ENCODE peak calls at places on chromosome 2, in eight cellular contexts. A, B, X, Z, T, H, U and R are unnamed samples.

GRCh38 chr2:225041210-225041870 is 928 bp downstream of the DOCK10 start:
- DNase-seq in U (no peak), H (peak), Z (peak), B (peak), T (peak), X (peak), A (peak), R (peak)

GRCh38 chr2:186575302-186575701 is 14.6 kb upstream of the ITGAV start:
- DNase-seq in Z (peak), B (no peak), T (peak), U (peak), H (no peak), X (peak), A (peak), R (peak)

GRCh38 chr2:104385743-104386142 is 468.2 kb upstream of the POU3F3 start:
- DNase-seq in H (no peak), T (peak), A (no peak), X (no peak), B (no peak), Z (no peak), U (no peak), R (no peak)

GRCh38 chr2:102442967-102443828 is 20.2 kb downstream of the IL18RAP start:
- DNase-seq in A (peak), U (no peak), H (peak), B (no peak), X (peak), T (peak), Z (peak), R (peak)

GRCh38 chr2:236743623-236744280 is 174.1 kb downstream of the ACKR3 start:
- DNase-seq in A (peak), X (no peak), T (no peak), B (no peak), H (no peak), Z (peak), U (peak), R (peak)

GRCh38 chr2:33015421-33016142 is 68.8 kb downstream of the LTBP1 start:
- DNase-seq in B (no peak), T (no peak), H (no peak), A (peak), U (peak), X (peak), Z (peak), R (peak)

GRCh38 chr2:40448476-40449079 is 3.3 kb downstream of the SLC8A1 start:
- DNase-seq in H (no peak), U (no peak), T (peak), A (peak), B (no peak), Z (no peak), X (peak), R (peak)

GRCh38 chr2:237494066-237494465 is 7.0 kb downstream of the MLPH start:
- DNase-seq in U (no peak), A (no peak), H (no peak), Z (no peak), B (peak), T (no peak), X (no peak), R (no peak)

GRCh38 chr2:132804045-132804444 is 134.0 kb upstream of the LYPD1 start:
- DNase-seq in Z (peak), A (peak), H (no peak), B (no peak), T (no peak), U (no peak), X (peak), R (peak)

GRCh38 chr2:15614545-15615309 is 23.1 kb downstream of the DDX1 start:
- DNase-seq in X (no peak), B (no peak), T (no peak), H (no peak), Z (no peak), A (no peak), U (no peak), R (peak)

GRCh38 chr2:217360781-217361485 is 501.1 kb upstream of the TNP1 start:
- DNase-seq in B (no peak), A (peak), Z (peak), H (no peak), X (peak), T (no peak), U (peak), R (no peak)

GRCh38 chr2:63842149-63843061 is 709 bp downstream of the UGP2 start:
- DNase-seq in A (peak), B (peak), X (peak), H (no peak), U (no peak), Z (peak), T (peak), R (peak)

GRCh38 chr2:239498981-239499633 is 98.3 kb upstream of the HDAC4 start:
- DNase-seq in X (no peak), B (no peak), A (peak), U (no peak), T (no peak), Z (no peak), H (no peak), R (no peak)

GRCh38 chr2:128236491-128237035 is 82.1 kb downstream of the HS6ST1 start:
- DNase-seq in A (peak), H (no peak), T (no peak), Z (peak), U (peak), B (peak), X (no peak), R (peak)

GRCh38 chr2:68714866-68715265 is 19.7 kb upstream of the ARHGAP25 start:
- DNase-seq in Z (no peak), X (no peak), A (no peak), T (peak), U (no peak), B (peak), H (no peak), R (no peak)

GRCh38 chr2:25684577-25684976 is 11.2 kb upstream of the DTNB start:
- DNase-seq in B (peak), X (no peak), T (no peak), H (no peak), U (no peak), A (no peak), Z (no peak), R (no peak)

GRCh38 chr2:162509288-162509968 is 165.5 kb downstream of the GCA start:
- DNase-seq in B (no peak), U (no peak), T (no peak), Z (no peak), X (no peak), H (no peak), A (peak), R (peak)

GRCh38 chr2:64784168-64785061 is 130.7 kb upstream of the SERTAD2 start:
- DNase-seq in Z (no peak), H (no peak), X (no peak), U (no peak), B (peak), T (no peak), A (no peak), R (peak)

GRCh38 chr2:25285265-25286024 is 56.3 kb downstream of the DNMT3A start:
- DNase-seq in U (no peak), T (no peak), Z (no peak), A (no peak), B (no peak), H (no peak), X (no peak), R (no peak)

GRCh38 chr2:8405334-8405733 is 276.5 kb upstream of the ID2 start:
- DNase-seq in A (no peak), T (no peak), B (no peak), X (no peak), U (no peak), Z (no peak), H (no peak), R (no peak)

GRCh38 chr2:238929242-238930081 is 81.6 kb downstream of the TWIST2 start:
- DNase-seq in Z (peak), T (no peak), X (no peak), H (no peak), U (no peak), B (peak), A (peak), R (peak)

GRCh38 chr2:231410293-231411004 is 14.9 kb downstream of the B3GNT7 start:
- DNase-seq in Z (no peak), U (no peak), H (no peak), T (no peak), B (no peak), X (peak), A (no peak), R (no peak)
- TF ChIP-seq CTCF in Z (peak), U (peak), H (no peak), T (peak), B (no peak), X (no peak), A (peak), R (peak)

GRCh38 chr2:200308421-200309295 is 2.2 kb downstream of the SPATS2L start:
- DNase-seq in A (peak), B (no peak), U (no peak), X (no peak), Z (peak), H (no peak), T (peak), R (peak)
- H3K4me3 ChIP-seq in A (peak), B (no peak), U (peak), X (peak), Z (peak), H (no peak), T (no peak), R (peak)

GRCh38 chr2:231684314-231685223 is 23.8 kb upstream of the PTMA start:
- DNase-seq in Z (no peak), U (no peak), X (no peak), H (no peak), B (peak), A (no peak), T (no peak), R (no peak)

GRCh38 chr2:231683907-231684306 is 24.4 kb upstream of the PTMA start:
- DNase-seq in H (no peak), B (no peak), Z (no peak), U (no peak), T (no peak), X (no peak), A (no peak), R (no peak)

GRCh38 chr2:231686192-231687100 is 21.9 kb upstream of the PTMA start:
- DNase-seq in Z (no peak), B (peak), T (no peak), U (no peak), A (no peak), X (no peak), H (no peak), R (no peak)

GRCh38 chr2:231687133-231687852 is 21.0 kb upstream of the PTMA start:
- DNase-seq in H (peak), A (peak), B (peak), Z (peak), X (peak), U (no peak), T (peak), R (peak)

GRCh38 chr2:231685349-231686191 is 22.8 kb upstream of the PTMA start:
- DNase-seq in Z (no peak), T (no peak), H (no peak), X (no peak), B (peak), A (no peak), U (no peak), R (no peak)
- TF ChIP-seq CTCF in Z (no peak), T (peak), H (no peak), X (peak), B (no peak), A (no peak), U (peak), R (peak)

DNA sequence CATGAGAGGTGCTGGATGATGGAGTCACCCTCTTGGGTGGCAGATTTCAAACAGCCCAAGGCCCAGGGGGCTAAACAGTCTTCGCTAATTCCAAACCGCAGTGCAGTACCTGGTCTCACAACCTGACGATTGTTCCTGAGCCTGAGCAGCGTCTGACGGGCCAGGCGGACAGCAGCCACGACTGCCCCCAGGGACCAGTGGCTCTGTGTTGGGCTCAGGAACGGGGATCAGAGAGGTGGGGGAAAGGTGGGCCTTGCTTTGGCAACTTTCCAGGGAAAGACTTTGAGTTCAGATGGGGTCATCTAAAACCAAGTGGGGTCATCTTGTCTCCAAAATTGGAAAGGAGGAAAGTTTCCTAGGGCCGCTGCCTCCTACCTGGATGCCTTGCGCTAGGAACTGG is 497 bp downstream of the COLEC11 start:
- DNase-seq in U (no peak), X (no peak), H (no peak), Z (no peak), B (no peak), T (no peak), A (no peak), R (no peak)
- H3K4me3 ChIP-seq in U (no peak), X (no peak), H (no peak), Z (no peak), B (no peak), T (no peak), A (no peak), R (peak)

GRCh38 chr2:73939419-73939818 is 12.7 kb downstream of the DGUOK start:
- DNase-seq in T (no peak), X (peak), Z (no peak), B (no peak), H (no peak), A (peak), U (no peak), R (peak)
- TF ChIP-seq CTCF in T (no peak), X (no peak), Z (peak), B (no peak), H (peak), A (peak), U (peak), R (peak)

DNA sequence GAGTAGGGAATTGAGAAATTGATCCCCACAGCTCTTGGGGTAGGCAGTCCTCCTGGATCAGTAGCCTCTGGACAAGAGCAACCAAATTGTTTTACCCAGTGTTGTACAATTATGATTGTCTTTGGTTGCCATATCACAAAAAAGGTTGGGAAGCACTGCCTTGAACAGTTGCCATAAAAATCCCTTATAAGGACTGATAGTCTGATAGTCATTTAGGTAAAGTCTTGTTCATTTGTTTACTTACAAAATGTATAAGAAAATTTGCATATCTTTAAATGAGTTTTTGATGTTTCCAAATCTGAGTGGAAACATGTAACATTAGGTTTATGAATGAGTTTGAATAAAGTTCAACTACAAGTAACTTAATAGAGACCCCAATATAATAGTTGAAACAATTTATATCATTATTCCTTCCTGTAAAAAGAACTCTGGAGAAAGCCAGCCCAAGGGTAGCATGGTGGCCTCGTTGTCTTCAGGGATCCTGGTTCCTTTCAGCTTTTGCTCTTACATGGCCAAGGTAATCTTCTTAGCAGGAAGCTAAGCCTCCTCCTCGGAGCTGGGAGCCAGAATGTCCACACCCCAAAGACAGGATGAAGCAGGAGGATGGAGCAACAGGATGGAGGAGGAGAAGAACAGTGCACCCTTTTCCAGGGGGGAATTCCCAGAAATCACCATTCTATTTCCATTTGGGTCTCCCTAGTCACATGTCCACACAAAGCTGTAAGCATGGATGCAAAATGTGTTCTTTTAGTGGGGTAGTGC is 35.7 kb upstream of the NEMP2 start:
- DNase-seq in B (no peak), A (no peak), Z (no peak), X (no peak), U (no peak), H (no peak), T (no peak), R (no peak)
- H3K4me3 ChIP-seq in B (no peak), A (no peak), Z (no peak), X (no peak), U (no peak), H (no peak), T (no peak), R (no peak)

GRCh38 chr2:169464508-169465386 is 14.5 kb upstream of the BBS5 start:
- DNase-seq in U (no peak), B (no peak), H (no peak), A (no peak), T (no peak), X (no peak), Z (no peak), R (no peak)

GRCh38 chr2:169461143-169461542 is 18.2 kb upstream of the BBS5 start:
- DNase-seq in B (no peak), T (peak), A (no peak), X (no peak), U (no peak), H (no peak), Z (no peak), R (no peak)

GRCh38 chr2:169468841-169469240 is 10.5 kb upstream of the BBS5 start:
- DNase-seq in H (no peak), T (no peak), A (no peak), X (no peak), U (no peak), Z (no peak), B (no peak), R (no peak)

GRCh38 chr2:169462896-169463695 is 16.2 kb upstream of the BBS5 start:
- DNase-seq in X (no peak), B (no peak), T (no peak), U (peak), Z (peak), A (peak), H (no peak), R (peak)
- TF ChIP-seq CTCF in X (no peak), B (no peak), T (no peak), U (no peak), Z (no peak), A (no peak), H (no peak), R (no peak)

DNA sequence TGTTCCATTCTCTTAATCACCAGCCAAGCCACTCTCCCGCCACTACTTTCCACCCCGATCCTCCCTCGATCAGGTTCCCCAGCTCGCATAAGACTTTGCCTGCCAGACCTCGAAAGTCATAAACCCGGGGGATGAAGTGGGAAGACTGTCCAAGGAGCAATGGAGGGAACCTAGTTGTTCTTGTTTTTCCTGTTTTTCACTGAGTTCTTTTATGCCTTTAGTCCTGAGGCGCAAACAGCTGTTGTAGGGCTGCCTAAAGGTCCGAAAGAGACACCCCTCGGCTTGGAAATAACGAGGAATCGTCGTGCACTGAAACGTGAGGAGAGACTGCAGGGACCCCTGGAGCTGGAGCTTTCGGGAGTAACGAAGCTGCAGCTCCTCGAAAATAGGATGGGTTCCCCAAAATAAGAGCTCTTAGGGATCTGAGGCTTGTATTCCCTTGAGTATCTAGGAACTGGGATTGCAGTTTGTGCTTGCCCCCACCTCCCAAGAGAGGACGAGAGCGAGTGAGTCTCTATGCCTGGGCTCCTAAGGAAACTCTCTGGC is 1.7 kb upstream of the HOXD12 start:
- DNase-seq in B (no peak), A (no peak), X (no peak), Z (no peak), H (no peak), U (no peak), T (no peak), R (no peak)
- H3K4me3 ChIP-seq in B (no peak), A (peak), X (peak), Z (no peak), H (no peak), U (peak), T (no peak), R (no peak)

GRCh38 chr2:84022810-84023431 is 436.2 kb downstream of the SUCLG1 start:
- DNase-seq in Z (peak), H (no peak), T (peak), A (peak), X (peak), U (peak), B (no peak), R (peak)
- TF ChIP-seq CTCF in Z (peak), H (peak), T (peak), A (peak), X (peak), U (peak), B (peak), R (peak)

GRCh38 chr2:149763358-149763757 is 175.8 kb upstream of the MMADHC start:
- DNase-seq in X (no peak), B (no peak), T (no peak), A (no peak), U (no peak), H (no peak), Z (no peak), R (no peak)
- H3K4me3 ChIP-seq in X (no peak), B (no peak), T (no peak), A (no peak), U (no peak), H (no peak), Z (no peak), R (no peak)